ENCODE peak calls at places on chromosomes 11 and 22, in ten cellular contexts. P, T, G, U, V, I, L, K, S and M are unnamed samples.

GRCh38 chr11:125300791-125301218 is 136.3 kb downstream of the PKNOX2 start:
- DNase-seq in P (peak), T (peak), G (peak), U (no peak), V (peak), I (no peak), L (no peak), K (no peak), S (peak), M (peak)

GRCh38 chr22:47564651-47565050 is 802.2 kb downstream of the TBC1D22A start:
- DNase-seq in P (no peak), T (no peak), G (no peak), U (no peak), V (no peak), I (no peak), L (no peak), K (no peak), S (no peak), M (no peak)

GRCh38 chr11:119419834-119420492 is 3.0 kb downstream of the THY1 start:
- DNase-seq in P (no peak), T (no peak), G (no peak), U (no peak), V (no peak), I (no peak), L (no peak), K (no peak), S (no peak), M (no peak)

GRCh38 chr11:1560011-1560579 is 12.0 kb downstream of the DUSP8 start:
- DNase-seq in P (no peak), T (no peak), G (no peak), U (no peak), V (peak), I (no peak), L (peak), K (no peak), S (no peak), M (no peak)

GRCh38 chr11:92480519-92480918 is 255.9 kb downstream of the FAT3 start:
- DNase-seq in P (no peak), T (peak), G (no peak), U (no peak), V (no peak), I (no peak), L (no peak), K (no peak), S (no peak), M (no peak)

GRCh38 chr11:32462296-32462695 is 27.0 kb upstream of the WT1 start:
- DNase-seq in P (no peak), T (no peak), G (no peak), U (no peak), V (no peak), I (no peak), L (no peak), K (no peak), S (no peak), M (no peak)

GRCh38 chr11:16809901-16810668 is 71.6 kb downstream of the C11orf58 start:
- DNase-seq in P (no peak), T (peak), G (no peak), U (no peak), V (peak), I (no peak), L (peak), K (no peak), S (peak), M (peak)

GRCh38 chr11:8739309-8739793 is 56.8 kb downstream of the RPL27A start:
- DNase-seq in P (peak), T (no peak), G (no peak), U (no peak), V (no peak), I (no peak), L (no peak), K (no peak), S (no peak), M (peak)

GRCh38 chr22:42937164-42937854 is 77.6 kb downstream of the PACSIN2 start:
- DNase-seq in P (peak), T (peak), G (no peak), U (peak), V (no peak), I (peak), L (peak), K (no peak), S (peak), M (no peak)
- TF ChIP-seq POLR2A in P (no peak), T (peak), G (no peak), U (no peak), V (no peak), I (peak), L (no peak), K (no peak), S (no peak), M (peak)

DNA sequence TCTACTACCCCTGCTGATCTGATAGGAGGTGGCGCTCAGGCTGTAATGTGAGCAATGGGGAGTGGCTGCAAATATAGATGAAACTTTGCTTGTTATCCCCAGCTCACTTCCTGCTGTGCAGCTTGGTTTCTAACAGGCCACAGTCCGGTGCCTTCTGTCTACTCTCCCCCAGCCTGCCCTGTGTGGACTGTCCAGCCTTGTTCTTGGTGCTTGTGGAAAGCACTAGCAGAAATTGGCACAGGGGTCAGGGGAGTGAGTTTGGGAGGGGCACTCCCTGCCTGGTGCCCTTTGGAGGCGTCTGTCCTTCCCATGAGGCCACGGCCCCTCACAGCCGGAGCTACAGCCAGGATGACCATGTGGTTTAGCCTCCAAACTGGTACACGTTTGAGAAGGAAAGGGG is 14.3 kb downstream of the MOV10L1 start:
- DNase-seq in P (no peak), T (no peak), G (no peak), U (no peak), V (no peak), I (no peak), L (no peak), K (no peak), S (no peak), M (no peak)
- TF ChIP-seq POLR2A in P (no peak), T (no peak), G (no peak), U (no peak), V (no peak), I (no peak), L (no peak), K (no peak), S (no peak), M (no peak)

GRCh38 chr11:44566952-44567875 is 1.8 kb downstream of the CD82 start:
- DNase-seq in P (no peak), T (no peak), G (no peak), U (no peak), V (no peak), I (no peak), L (no peak), K (no peak), S (no peak), M (no peak)
- TF ChIP-seq POLR2A in P (no peak), T (no peak), G (no peak), U (no peak), V (no peak), I (no peak), L (no peak), K (no peak), S (no peak), M (no peak)

DNA sequence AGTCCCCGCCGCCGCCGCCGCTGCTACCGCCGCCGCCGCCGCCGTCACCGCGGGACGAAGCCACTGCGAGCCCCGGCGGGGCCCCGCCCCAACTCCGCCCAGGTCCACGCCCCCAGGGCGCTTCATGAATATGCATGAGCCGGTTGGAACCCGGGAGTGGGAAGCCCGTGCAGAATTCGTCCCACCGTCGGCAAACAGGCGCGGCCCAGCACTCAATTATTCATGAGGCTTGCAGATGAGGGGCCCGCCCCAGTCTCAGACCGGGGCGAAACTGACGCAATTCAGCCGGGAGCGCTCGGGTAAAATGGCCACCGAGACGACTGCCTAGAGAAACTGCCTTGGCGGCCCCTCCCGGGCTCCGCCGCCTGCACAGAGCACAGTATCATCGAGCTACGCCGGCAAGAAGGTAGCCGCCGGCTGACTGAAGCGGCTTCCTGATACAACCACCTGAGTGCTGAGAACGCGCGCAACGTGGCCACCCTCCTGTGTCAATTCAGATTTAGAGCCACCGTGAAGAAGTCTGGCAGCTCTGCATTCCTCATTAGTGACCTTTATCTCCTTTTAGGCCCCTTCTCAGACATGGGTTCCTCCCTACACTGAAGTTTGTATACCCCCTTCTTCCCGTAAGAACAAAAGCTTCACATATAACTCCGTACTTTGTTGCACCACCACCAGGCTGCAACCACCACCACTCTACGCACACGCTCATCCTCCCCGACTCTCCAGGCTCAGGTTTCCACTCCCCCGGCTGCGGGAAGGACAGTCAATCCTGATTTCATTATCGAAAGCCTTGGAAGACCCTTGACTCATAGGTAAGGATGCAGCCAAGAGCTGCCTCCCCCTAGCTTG is at the start of gene TNKS1BP1:
- DNase-seq in P (peak), T (peak), G (peak), U (peak), V (peak), I (peak), L (peak), K (peak), S (peak), M (peak)
- TF ChIP-seq POLR2A in P (peak), T (peak), G (peak), U (peak), V (peak), I (peak), L (no peak), K (peak), S (peak), M (peak)

DNA sequence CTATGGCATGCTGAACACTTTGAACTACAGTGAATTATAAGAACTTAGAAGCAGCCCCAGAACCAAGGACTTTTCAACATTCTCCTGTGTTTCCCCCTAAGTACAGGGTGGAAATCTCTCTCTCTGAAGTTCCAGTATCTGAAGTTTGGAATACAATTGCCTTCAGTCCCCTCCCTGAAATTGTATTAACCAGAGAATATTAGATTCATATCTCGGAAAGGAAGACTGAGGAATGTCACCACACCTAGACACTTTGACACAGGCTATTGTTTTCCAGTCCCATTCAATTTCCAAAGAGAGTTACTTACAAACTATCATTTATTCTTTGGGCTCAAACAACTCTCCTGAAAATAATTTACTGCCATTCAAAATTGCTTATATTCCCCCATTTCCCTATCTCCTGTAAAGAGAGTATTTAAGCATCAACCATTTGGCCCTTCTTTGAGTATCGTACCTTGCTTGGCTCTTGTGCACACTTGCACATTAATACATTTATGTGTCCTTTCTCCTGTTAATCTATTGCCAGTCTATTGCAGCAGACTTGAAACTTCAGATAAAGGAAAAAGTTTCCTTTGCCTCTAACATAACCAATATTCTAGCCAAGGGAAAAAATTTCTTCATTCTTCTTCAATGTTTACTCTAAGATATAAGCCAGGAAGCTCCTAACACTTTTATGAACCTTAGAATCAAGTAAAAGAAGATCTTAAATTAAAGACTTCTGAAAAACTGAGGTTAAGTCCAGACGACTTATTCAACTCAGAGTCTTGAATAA is 402.4 kb upstream of the DDI1 start:
- DNase-seq in P (no peak), T (no peak), G (no peak), U (no peak), V (no peak), I (no peak), L (no peak), K (no peak), S (no peak), M (no peak)
- TF ChIP-seq POLR2A in P (no peak), T (no peak), G (no peak), U (no peak), V (no peak), I (no peak), L (no peak), K (no peak), S (no peak), M (no peak)